ENCODE peak calls at places on chromosome 17, in ten cellular contexts. X is spleen; N is fibroblast of the aortic adventitia; A is OCI-LY7; R is body of pancreas; U is CD8-positive, alpha-beta memory T cell; G is retinal pigment epithelial cell; O is A549; Y is stomach; K is fibroblast of lung. E is an unnamed sample.

GRCh38 chr17:41663451-41664171 is 25.1 kb upstream of the EIF1 start:
- DNase-seq in K (no peak), R (no peak), U (no peak), O (no peak), Y (no peak), A (no peak), G (no peak), N (no peak), X (no peak), E (no peak)

GRCh38 chr17:46756861-46757260 is 61.6 kb downstream of the WNT3 start:
- DNase-seq in G (no peak), X (no peak), A (no peak), K (no peak), Y (no peak), N (no peak), R (no peak), U (no peak), O (no peak), E (no peak)

GRCh38 chr17:41666708-41667279 is 21.9 kb upstream of the EIF1 start:
- DNase-seq in O (peak), U (peak), Y (peak), G (no peak), X (peak), A (peak), R (peak), N (peak), K (peak), E (peak)

GRCh38 chr17:28720247-28720996 is 637 bp downstream of the RPL23A start:
- DNase-seq in G (peak), O (no peak), K (no peak), A (peak), R (no peak), X (no peak), U (no peak), N (no peak), Y (no peak), E (no peak)

GRCh38 chr17:49486012-49486641 is 9.0 kb upstream of the NGFR start:
- DNase-seq in K (no peak), N (no peak), Y (no peak), X (no peak), U (no peak), O (no peak), A (no peak), R (no peak), G (no peak), E (no peak)

GRCh38 chr17:1546292-1546922 is 16.2 kb downstream of the PITPNA start:
- DNase-seq in U (no peak), R (no peak), A (no peak), G (no peak), O (no peak), Y (no peak), K (no peak), X (no peak), N (peak), E (no peak)

GRCh38 chr17:50270430-50271172 is 3.7 kb upstream of the TMEM92 start:
- DNase-seq in R (peak), O (no peak), K (peak), A (no peak), X (peak), Y (peak), N (peak), U (no peak), G (no peak), E (peak)

GRCh38 chr17:28554565-28554964 is 2.1 kb upstream of the UNC119 start:
- DNase-seq in R (no peak), A (no peak), Y (no peak), G (no peak), N (peak), X (no peak), K (no peak), U (no peak), O (peak), E (no peak)

GRCh38 chr17:38464251-38464722 is 36.0 kb downstream of the ARHGAP23 start:
- DNase-seq in Y (peak), U (no peak), N (no peak), G (no peak), K (no peak), X (no peak), R (no peak), O (peak), A (no peak), E (no peak)

GRCh38 chr17:14201595-14201994 is 35.1 kb downstream of the CDRT15 start:
- DNase-seq in K (no peak), A (no peak), O (no peak), X (peak), R (no peak), Y (no peak), G (no peak), U (peak), N (no peak), E (no peak)

GRCh38 chr17:45312477-45313418 is 4.1 kb downstream of the MAP3K14 start:
- DNase-seq in U (peak), Y (no peak), N (no peak), K (no peak), G (no peak), A (no peak), R (no peak), X (no peak), O (no peak), E (no peak)

GRCh38 chr17:45314761-45315549 is 1.9 kb downstream of the MAP3K14 start:
- DNase-seq in Y (no peak), A (peak), R (no peak), O (peak), N (no peak), X (no peak), U (no peak), K (no peak), G (no peak), E (peak)

GRCh38 chr17:45313419-45313771 is 3.4 kb downstream of the MAP3K14 start:
- DNase-seq in G (no peak), U (no peak), Y (no peak), X (no peak), R (no peak), N (no peak), O (no peak), K (no peak), A (no peak), E (no peak)

GRCh38 chr17:45315583-45316270 is 1.1 kb downstream of the MAP3K14 start:
- DNase-seq in O (no peak), U (peak), A (peak), R (no peak), G (no peak), Y (no peak), N (no peak), K (no peak), X (no peak), E (no peak)

DNA sequence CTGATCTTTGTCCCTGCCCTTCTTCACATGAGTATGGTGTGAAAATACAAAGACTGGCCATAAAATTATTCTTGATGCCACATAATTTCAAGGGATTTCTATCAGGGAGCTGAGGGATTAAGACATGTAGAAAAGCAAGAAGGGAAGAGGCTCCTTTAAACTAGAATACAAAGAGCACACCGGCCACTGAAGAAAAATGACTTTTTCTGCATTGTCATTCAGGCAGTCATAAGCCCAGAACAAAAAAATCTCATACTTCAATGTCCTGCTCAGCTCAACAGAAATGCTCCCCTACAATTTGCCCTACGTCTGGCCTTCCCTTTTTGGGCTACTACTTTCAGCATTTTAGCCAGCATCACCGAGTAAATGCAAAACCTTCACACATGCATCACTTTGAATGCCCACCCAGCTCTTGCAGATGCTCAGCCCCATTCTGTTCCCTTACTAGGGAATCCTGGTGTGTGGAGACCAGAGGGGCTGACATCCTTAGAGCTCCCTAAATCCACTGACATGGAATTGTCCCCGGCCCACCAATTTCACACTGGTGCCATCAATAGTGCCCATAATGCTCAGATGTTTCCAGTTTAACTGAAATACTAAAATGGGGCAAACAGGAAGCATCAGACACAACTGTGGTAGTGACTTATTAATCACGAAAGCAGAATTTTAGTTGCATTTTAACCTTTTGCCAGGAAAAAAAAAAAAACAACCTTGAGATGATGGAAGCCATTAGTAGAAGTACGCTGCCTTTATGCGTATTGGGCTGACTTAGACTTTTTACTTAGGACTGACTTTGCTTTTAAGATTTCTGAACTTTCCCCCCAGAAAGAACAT is 2.7 kb downstream of the MAP3K14 start:
- DNase-seq in O (no peak), U (no peak), R (no peak), Y (no peak), K (no peak), N (no peak), A (peak), G (no peak), X (no peak), E (no peak)
- H3K4me3 ChIP-seq in O (peak), U (peak), R (no peak), Y (peak), K (peak), N (peak), A (peak), G (no peak), X (no peak), E (peak)

DNA sequence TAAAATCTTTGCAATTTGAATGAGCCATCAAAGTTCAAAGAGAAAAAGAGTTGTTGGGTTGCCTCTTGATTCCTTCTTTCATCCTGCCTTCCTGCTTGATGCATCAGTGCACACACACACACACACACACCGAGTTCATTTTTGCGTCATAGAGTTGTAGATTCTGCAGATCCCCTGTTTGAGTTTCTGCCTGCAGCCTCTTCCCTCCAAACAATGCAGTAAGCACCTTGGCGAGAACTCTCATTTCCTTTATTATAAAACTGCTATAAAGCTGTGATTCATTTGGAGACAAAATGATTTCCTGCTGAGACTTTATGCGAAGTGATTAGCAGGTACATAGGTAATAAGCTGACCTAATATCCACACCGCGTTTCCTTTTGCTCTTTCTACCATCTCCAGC is 26.7 kb downstream of the DNAH9 start:
- DNase-seq in N (no peak), G (no peak), R (no peak), A (no peak), O (no peak), U (no peak), K (no peak), Y (no peak), X (no peak), E (no peak)
- H3K4me3 ChIP-seq in N (no peak), G (no peak), R (no peak), A (no peak), O (no peak), U (no peak), K (no peak), Y (no peak), X (no peak), E (no peak)

GRCh38 chr17:3916825-3917224 is 560 bp upstream of the P2RX1 start:
- DNase-seq in K (no peak), G (no peak), U (no peak), O (no peak), A (no peak), N (no peak), R (no peak), Y (no peak), X (peak), E (no peak)
- H3K4me3 ChIP-seq in K (no peak), G (no peak), U (no peak), O (no peak), A (no peak), N (no peak), R (no peak), Y (no peak), X (no peak), E (no peak)

GRCh38 chr17:58224315-58224714 is 5.3 kb upstream of the MKS1 start:
- DNase-seq in X (no peak), U (no peak), R (no peak), A (no peak), N (peak), Y (no peak), K (peak), O (peak), G (peak), E (peak)

GRCh38 chr17:58219007-58219788 is at the start of gene MKS1:
- DNase-seq in U (peak), X (peak), G (peak), R (peak), N (peak), A (peak), K (peak), O (peak), Y (peak), E (peak)

GRCh38 chr17:58215685-58216084 is 3.4 kb downstream of the MKS1 start:
- DNase-seq in R (no peak), K (no peak), O (peak), U (no peak), Y (no peak), G (no peak), A (peak), X (no peak), N (no peak), E (no peak)

GRCh38 chr17:58219789-58220183 is 731 bp upstream of the MKS1 start:
- DNase-seq in N (no peak), R (no peak), X (no peak), Y (no peak), K (no peak), O (no peak), U (no peak), A (no peak), G (no peak), E (no peak)
- H3K4me3 ChIP-seq in N (no peak), R (peak), X (peak), Y (peak), K (no peak), O (peak), U (peak), A (peak), G (no peak), E (no peak)

GRCh38 chr17:80501739-80502577 is 25.6 kb upstream of the NPTX1 start:
- DNase-seq in R (no peak), A (no peak), G (no peak), N (peak), O (peak), Y (no peak), U (no peak), X (no peak), K (no peak), E (peak)
- H3K4me3 ChIP-seq in R (no peak), A (no peak), G (no peak), N (no peak), O (no peak), Y (no peak), U (no peak), X (no peak), K (no peak), E (peak)

GRCh38 chr17:72942594-72942993 is 149.9 kb downstream of the SLC39A11 start:
- DNase-seq in R (no peak), N (no peak), K (peak), O (no peak), U (no peak), Y (no peak), A (no peak), G (no peak), X (no peak), E (peak)

GRCh38 chr17:72946126-72946525 is 146.4 kb downstream of the SLC39A11 start:
- DNase-seq in G (no peak), A (no peak), N (no peak), Y (no peak), X (no peak), R (no peak), K (no peak), O (no peak), U (no peak), E (no peak)

GRCh38 chr17:72946696-72947095 is 145.8 kb downstream of the SLC39A11 start:
- DNase-seq in X (no peak), R (no peak), K (no peak), G (no peak), Y (no peak), U (no peak), A (no peak), N (no peak), O (no peak), E (no peak)

GRCh38 chr17:72945468-72945867 is 147.0 kb downstream of the SLC39A11 start:
- DNase-seq in G (no peak), R (peak), N (no peak), U (no peak), A (no peak), O (no peak), X (no peak), K (no peak), Y (no peak), E (no peak)

GRCh38 chr17:72943826-72944689 is 148.4 kb downstream of the SLC39A11 start:
- DNase-seq in Y (no peak), O (peak), U (no peak), R (no peak), X (no peak), G (no peak), N (no peak), A (no peak), K (no peak), E (no peak)
- H3K4me3 ChIP-seq in Y (no peak), O (no peak), U (no peak), R (no peak), X (no peak), G (no peak), N (no peak), A (no peak), K (no peak), E (no peak)

E was measured in IMR-90.